ENCODE peak calls at places on chromosomes 7 and 10, in eight cellular contexts. One of them, this sample, is unnamed.

GRCh38 chr10:100101526-100102076 is 19.9 kb upstream of the CPN1 start:
- DNase-seq in HS-5: no peak
- DNase-seq in DMS 273 treated with DMSO at 0.1 percent for 48 hours: no peak
- DNase-seq in GF-D8: no peak
- DNase-seq in SK-N-DZ: no peak
- DNase-seq in T-helper 2 cell: no peak
- DNase-seq in D341Med: no peak
- DNase-seq in colonic mucosa: peak
- DNase-seq in this sample: no peak

GRCh38 chr10:132875435-132875834 is 66.9 kb downstream of the CFAP46 start:
- DNase-seq in HS-5: no peak
- DNase-seq in DMS 273 treated with DMSO at 0.1 percent for 48 hours: no peak
- DNase-seq in GF-D8: no peak
- DNase-seq in SK-N-DZ: no peak
- DNase-seq in T-helper 2 cell: no peak
- DNase-seq in D341Med: no peak
- DNase-seq in colonic mucosa: no peak
- DNase-seq in this sample: no peak

GRCh38 chr10:70677016-70677415 is 4.7 kb downstream of the ADAMTS14 start:
- DNase-seq in HS-5: no peak
- DNase-seq in DMS 273 treated with DMSO at 0.1 percent for 48 hours: no peak
- DNase-seq in GF-D8: no peak
- DNase-seq in SK-N-DZ: no peak
- DNase-seq in T-helper 2 cell: no peak
- DNase-seq in D341Med: no peak
- DNase-seq in colonic mucosa: no peak
- DNase-seq in this sample: no peak

GRCh38 chr10:13944901-13945300 is 358.1 kb downstream of the PRPF18 start:
- DNase-seq in HS-5: no peak
- DNase-seq in DMS 273 treated with DMSO at 0.1 percent for 48 hours: no peak
- DNase-seq in GF-D8: no peak
- DNase-seq in SK-N-DZ: no peak
- DNase-seq in T-helper 2 cell: no peak
- DNase-seq in D341Med: no peak
- DNase-seq in colonic mucosa: no peak
- DNase-seq in this sample: no peak

GRCh38 chr7:45253368-45253767 is 95.8 kb downstream of the RAMP3 start:
- DNase-seq in HS-5: no peak
- DNase-seq in DMS 273 treated with DMSO at 0.1 percent for 48 hours: no peak
- DNase-seq in GF-D8: no peak
- DNase-seq in SK-N-DZ: no peak
- DNase-seq in T-helper 2 cell: no peak
- DNase-seq in D341Med: no peak
- DNase-seq in colonic mucosa: no peak
- DNase-seq in this sample: no peak

GRCh38 chr7:44622342-44623151 is 16.1 kb downstream of the OGDH start:
- DNase-seq in HS-5: no peak
- DNase-seq in DMS 273 treated with DMSO at 0.1 percent for 48 hours: no peak
- DNase-seq in GF-D8: no peak
- DNase-seq in SK-N-DZ: no peak
- DNase-seq in T-helper 2 cell: no peak
- DNase-seq in D341Med: no peak
- DNase-seq in colonic mucosa: no peak
- DNase-seq in this sample: peak

GRCh38 chr10:2731940-2732339 is 335.4 kb upstream of the PFKP start:
- DNase-seq in HS-5: no peak
- DNase-seq in DMS 273 treated with DMSO at 0.1 percent for 48 hours: no peak
- DNase-seq in GF-D8: no peak
- DNase-seq in SK-N-DZ: no peak
- DNase-seq in T-helper 2 cell: no peak
- DNase-seq in D341Med: no peak
- DNase-seq in colonic mucosa: no peak
- DNase-seq in this sample: no peak

GRCh38 chr7:141342664-141343400 is 208.4 kb upstream of the AGK start:
- DNase-seq in HS-5: no peak
- DNase-seq in DMS 273 treated with DMSO at 0.1 percent for 48 hours: no peak
- DNase-seq in GF-D8: no peak
- DNase-seq in SK-N-DZ: no peak
- DNase-seq in T-helper 2 cell: no peak
- DNase-seq in D341Med: no peak
- DNase-seq in colonic mucosa: no peak
- DNase-seq in this sample: no peak

GRCh38 chr10:27158421-27158820 is 3.3 kb downstream of the MASTL start:
- DNase-seq in HS-5: no peak
- DNase-seq in DMS 273 treated with DMSO at 0.1 percent for 48 hours: no peak
- DNase-seq in GF-D8: no peak
- DNase-seq in SK-N-DZ: no peak
- DNase-seq in T-helper 2 cell: no peak
- DNase-seq in D341Med: no peak
- DNase-seq in colonic mucosa: no peak
- DNase-seq in this sample: no peak

GRCh38 chr7:2151235-2151634 is 81.5 kb downstream of the MAD1L1 start:
- DNase-seq in HS-5: no peak
- DNase-seq in DMS 273 treated with DMSO at 0.1 percent for 48 hours: no peak
- DNase-seq in GF-D8: no peak
- DNase-seq in SK-N-DZ: no peak
- DNase-seq in T-helper 2 cell: no peak
- DNase-seq in D341Med: no peak
- DNase-seq in colonic mucosa: no peak
- DNase-seq in this sample: no peak

GRCh38 chr7:17661982-17662585 is 278.2 kb downstream of the SNX13 start:
- DNase-seq in HS-5: no peak
- DNase-seq in DMS 273 treated with DMSO at 0.1 percent for 48 hours: no peak
- DNase-seq in GF-D8: no peak
- DNase-seq in SK-N-DZ: no peak
- DNase-seq in T-helper 2 cell: no peak
- DNase-seq in D341Med: no peak
- DNase-seq in colonic mucosa: no peak
- DNase-seq in this sample: no peak

GRCh38 chr10:79148452-79149344 is 79.9 kb downstream of the ZMIZ1 start:
- DNase-seq in HS-5: no peak
- DNase-seq in DMS 273 treated with DMSO at 0.1 percent for 48 hours: no peak
- DNase-seq in GF-D8: no peak
- DNase-seq in SK-N-DZ: peak
- DNase-seq in T-helper 2 cell: no peak
- DNase-seq in D341Med: peak
- DNase-seq in colonic mucosa: peak
- DNase-seq in this sample: no peak

GRCh38 chr10:130737622-130738021 is 573.9 kb downstream of the TCERG1L start:
- DNase-seq in HS-5: no peak
- DNase-seq in DMS 273 treated with DMSO at 0.1 percent for 48 hours: no peak
- DNase-seq in GF-D8: no peak
- DNase-seq in SK-N-DZ: no peak
- DNase-seq in T-helper 2 cell: no peak
- DNase-seq in D341Med: no peak
- DNase-seq in colonic mucosa: no peak
- DNase-seq in this sample: no peak

GRCh38 chr10:126063353-126063791 is 167.0 kb downstream of the FANK1 start:
- DNase-seq in HS-5: peak
- DNase-seq in DMS 273 treated with DMSO at 0.1 percent for 48 hours: no peak
- DNase-seq in GF-D8: no peak
- DNase-seq in SK-N-DZ: no peak
- DNase-seq in T-helper 2 cell: no peak
- DNase-seq in D341Med: no peak
- DNase-seq in colonic mucosa: no peak
- DNase-seq in this sample: no peak

GRCh38 chr7:87164433-87164832 is 12.2 kb downstream of the DMTF1 start:
- DNase-seq in HS-5: no peak
- DNase-seq in DMS 273 treated with DMSO at 0.1 percent for 48 hours: no peak
- DNase-seq in GF-D8: no peak
- DNase-seq in SK-N-DZ: no peak
- DNase-seq in T-helper 2 cell: no peak
- DNase-seq in D341Med: no peak
- DNase-seq in colonic mucosa: no peak
- DNase-seq in this sample: no peak

GRCh38 chr7:98470131-98470985 is 69.5 kb upstream of the BAIAP2L1 start:
- DNase-seq in HS-5: no peak
- DNase-seq in DMS 273 treated with DMSO at 0.1 percent for 48 hours: no peak
- DNase-seq in GF-D8: no peak
- DNase-seq in SK-N-DZ: no peak
- DNase-seq in T-helper 2 cell: no peak
- DNase-seq in D341Med: peak
- DNase-seq in colonic mucosa: peak
- DNase-seq in this sample: no peak

GRCh38 chr7:111103136-111103535 is 12.2 kb downstream of the LRRN3 start:
- DNase-seq in HS-5: no peak
- DNase-seq in DMS 273 treated with DMSO at 0.1 percent for 48 hours: no peak
- DNase-seq in GF-D8: no peak
- DNase-seq in SK-N-DZ: no peak
- DNase-seq in T-helper 2 cell: no peak
- DNase-seq in D341Med: no peak
- DNase-seq in colonic mucosa: no peak
- DNase-seq in this sample: no peak

GRCh38 chr10:83995932-83996331 is 143.4 kb upstream of the GHITM start:
- DNase-seq in HS-5: no peak
- DNase-seq in DMS 273 treated with DMSO at 0.1 percent for 48 hours: no peak
- DNase-seq in GF-D8: no peak
- DNase-seq in SK-N-DZ: no peak
- DNase-seq in T-helper 2 cell: no peak
- DNase-seq in D341Med: no peak
- DNase-seq in colonic mucosa: no peak
- DNase-seq in this sample: no peak

GRCh38 chr10:126268104-126268900 is 120.0 kb downstream of the ADAM12 start:
- DNase-seq in HS-5: no peak
- DNase-seq in DMS 273 treated with DMSO at 0.1 percent for 48 hours: no peak
- DNase-seq in GF-D8: no peak
- DNase-seq in SK-N-DZ: no peak
- DNase-seq in T-helper 2 cell: no peak
- DNase-seq in D341Med: no peak
- DNase-seq in colonic mucosa: no peak
- DNase-seq in this sample: no peak

GRCh38 chr10:71213127-71213616 is 802 bp downstream of the UNC5B start:
- DNase-seq in HS-5: no peak
- DNase-seq in DMS 273 treated with DMSO at 0.1 percent for 48 hours: peak
- DNase-seq in GF-D8: no peak
- DNase-seq in SK-N-DZ: peak
- DNase-seq in T-helper 2 cell: no peak
- DNase-seq in D341Med: no peak
- DNase-seq in colonic mucosa: peak
- DNase-seq in this sample: no peak

GRCh38 chr7:33841658-33842057 is 63.7 kb upstream of the BMPER start:
- DNase-seq in HS-5: no peak
- DNase-seq in DMS 273 treated with DMSO at 0.1 percent for 48 hours: no peak
- DNase-seq in GF-D8: no peak
- DNase-seq in SK-N-DZ: no peak
- DNase-seq in T-helper 2 cell: no peak
- DNase-seq in D341Med: no peak
- DNase-seq in colonic mucosa: no peak
- DNase-seq in this sample: no peak

GRCh38 chr10:91629715-91630549 is 2.9 kb downstream of the PPP1R3C start:
- DNase-seq in HS-5: no peak
- DNase-seq in DMS 273 treated with DMSO at 0.1 percent for 48 hours: no peak
- DNase-seq in GF-D8: no peak
- DNase-seq in SK-N-DZ: no peak
- DNase-seq in T-helper 2 cell: no peak
- DNase-seq in D341Med: no peak
- DNase-seq in colonic mucosa: no peak
- DNase-seq in this sample: no peak

GRCh38 chr10:120473593-120473992 is 16.6 kb downstream of the PLPP4 start:
- DNase-seq in HS-5: no peak
- DNase-seq in DMS 273 treated with DMSO at 0.1 percent for 48 hours: no peak
- DNase-seq in GF-D8: no peak
- DNase-seq in SK-N-DZ: no peak
- DNase-seq in T-helper 2 cell: no peak
- DNase-seq in D341Med: no peak
- DNase-seq in colonic mucosa: no peak
- DNase-seq in this sample: no peak

GRCh38 chr10:131184503-131184902 is 127.0 kb downstream of the TCERG1L start:
- DNase-seq in HS-5: no peak
- DNase-seq in DMS 273 treated with DMSO at 0.1 percent for 48 hours: no peak
- DNase-seq in GF-D8: no peak
- DNase-seq in SK-N-DZ: no peak
- DNase-seq in T-helper 2 cell: no peak
- DNase-seq in D341Med: no peak
- DNase-seq in colonic mucosa: no peak
- DNase-seq in this sample: no peak

GRCh38 chr7:156780724-156781455 is 112.1 kb downstream of the LMBR1 start:
- DNase-seq in HS-5: no peak
- DNase-seq in DMS 273 treated with DMSO at 0.1 percent for 48 hours: no peak
- DNase-seq in GF-D8: peak
- DNase-seq in SK-N-DZ: no peak
- DNase-seq in T-helper 2 cell: no peak
- DNase-seq in D341Med: no peak
- DNase-seq in colonic mucosa: no peak
- DNase-seq in this sample: no peak

GRCh38 chr7:149415391-149416068 is 45.3 kb downstream of the ZNF777 start:
- DNase-seq in HS-5: no peak
- DNase-seq in DMS 273 treated with DMSO at 0.1 percent for 48 hours: no peak
- DNase-seq in GF-D8: no peak
- DNase-seq in SK-N-DZ: no peak
- DNase-seq in T-helper 2 cell: no peak
- DNase-seq in D341Med: no peak
- DNase-seq in colonic mucosa: no peak
- DNase-seq in this sample: no peak

GRCh38 chr7:50309736-50310135 is 5.2 kb downstream of the IKZF1 start:
- DNase-seq in HS-5: no peak
- DNase-seq in DMS 273 treated with DMSO at 0.1 percent for 48 hours: no peak
- DNase-seq in GF-D8: no peak
- DNase-seq in SK-N-DZ: no peak
- DNase-seq in T-helper 2 cell: no peak
- DNase-seq in D341Med: no peak
- DNase-seq in colonic mucosa: no peak
- DNase-seq in this sample: no peak

GRCh38 chr10:71269301-71270288 is 49.5 kb upstream of the SLC29A3 start:
- DNase-seq in HS-5: no peak
- DNase-seq in DMS 273 treated with DMSO at 0.1 percent for 48 hours: no peak
- DNase-seq in GF-D8: no peak
- DNase-seq in SK-N-DZ: no peak
- DNase-seq in T-helper 2 cell: no peak
- DNase-seq in D341Med: no peak
- DNase-seq in colonic mucosa: no peak
- DNase-seq in this sample: no peak

GRCh38 chr7:95302976-95303375 is 21.4 kb downstream of the PON1 start:
- DNase-seq in HS-5: no peak
- DNase-seq in DMS 273 treated with DMSO at 0.1 percent for 48 hours: no peak
- DNase-seq in GF-D8: no peak
- DNase-seq in SK-N-DZ: no peak
- DNase-seq in T-helper 2 cell: no peak
- DNase-seq in D341Med: no peak
- DNase-seq in colonic mucosa: no peak
- DNase-seq in this sample: no peak

GRCh38 chr10:107740962-107741690 is 576.6 kb upstream of the SORCS1 start:
- DNase-seq in HS-5: peak
- DNase-seq in DMS 273 treated with DMSO at 0.1 percent for 48 hours: no peak
- DNase-seq in GF-D8: no peak
- DNase-seq in SK-N-DZ: no peak
- DNase-seq in T-helper 2 cell: no peak
- DNase-seq in D341Med: no peak
- DNase-seq in colonic mucosa: no peak
- DNase-seq in this sample: no peak

This sample was measured in T-helper 17 cell.